ENCODE peak calls at places on chromosomes 5 and 9, in five cellular contexts. O is uterus, P is Peyer's patch, M is upper lobe of left lung, R is prostate gland. D is an unnamed sample. For H3K36me3, the result is how much of the 10 kb centered on the place peaks cover.

GRCh38 chr5:98428806-98429205 is 344.7 kb upstream of the RGMB start:
- DNase-seq in P (no peak), M (peak), R (no peak), O (peak), D (no peak)

GRCh38 chr5:59666709-59667108 is 226.8 kb downstream of the PDE4D start:
- DNase-seq in O (no peak), R (no peak), M (no peak), P (no peak), D (no peak)

GRCh38 chr9:87194471-87194870 is 247.2 kb upstream of the GAS1 start:
- DNase-seq in M (no peak), P (no peak), O (no peak), R (no peak), D (no peak)

GRCh38 chr9:117979914-117980313 is 275.7 kb downstream of the TLR4 start:
- DNase-seq in P (no peak), R (no peak), O (no peak), M (no peak), D (no peak)

GRCh38 chr5:158522001-158522400 is 577.7 kb downstream of the EBF1 start:
- DNase-seq in M (no peak), O (no peak), R (no peak), P (no peak), D (no peak)

GRCh38 chr5:136374003-136374402 is 8.7 kb upstream of the TRPC7 start:
- DNase-seq in P (no peak), O (no peak), M (no peak), R (no peak), D (no peak)

GRCh38 chr9:128072144-128073021 is 4.4 kb downstream of the SLC25A25 start:
- DNase-seq in P (no peak), R (peak), O (peak), M (peak), D (peak)

GRCh38 chr9:88045686-88046085 is 71.4 kb upstream of the CDK20 start:
- DNase-seq in O (no peak), M (no peak), R (no peak), P (no peak), D (no peak)

GRCh38 chr5:173296737-173297676 is 31.2 kb downstream of the STC2 start:
- DNase-seq in M (no peak), R (no peak), P (no peak), O (no peak), D (no peak)

GRCh38 chr9:83471223-83471622 is 67.0 kb downstream of the FRMD3 start:
- DNase-seq in O (no peak), P (no peak), M (no peak), R (no peak), D (no peak)

GRCh38 chr9:83472764-83473163 is 65.4 kb downstream of the FRMD3 start:
- DNase-seq in R (no peak), P (no peak), M (peak), O (no peak), D (no peak)

GRCh38 chr9:83466877-83467276 is 71.3 kb downstream of the FRMD3 start:
- DNase-seq in M (no peak), O (no peak), P (no peak), R (no peak), D (no peak)

GRCh38 chr9:83472221-83472665 is 66.0 kb downstream of the FRMD3 start:
- DNase-seq in M (no peak), O (no peak), P (peak), R (no peak), D (no peak)

GRCh38 chr9:83469722-83470121 is 68.5 kb downstream of the FRMD3 start:
- DNase-seq in O (no peak), P (no peak), R (no peak), M (no peak), D (no peak)
- TF ChIP-seq CTCF in O (no peak), P (no peak), R (no peak), M (no peak), D (no peak)

DNA sequence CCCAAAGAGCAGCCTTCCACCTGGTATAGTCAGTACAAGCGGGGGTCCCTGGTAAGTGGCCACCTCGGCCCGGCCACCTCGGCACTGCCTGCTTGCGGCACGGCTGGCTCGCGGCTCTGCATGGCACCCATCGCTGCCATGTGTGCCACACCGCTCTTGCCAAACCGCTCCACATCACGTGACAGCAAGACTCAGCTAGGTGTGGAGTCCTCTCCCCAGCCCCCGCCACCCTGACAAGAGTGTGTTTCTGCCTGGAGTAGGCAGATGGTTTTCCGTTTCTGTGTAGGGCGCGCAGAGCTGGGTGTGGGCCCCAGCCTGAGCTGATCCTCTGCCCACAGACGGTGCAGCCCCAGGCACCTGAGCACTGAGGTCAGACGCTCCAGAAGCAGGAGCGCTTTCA is 50.5 kb upstream of the FCN2 start:
- DNase-seq in M (no peak), R (no peak), O (no peak), P (no peak), D (no peak)
- H3K36me3 ChIP-seq in M (under half), R (under half), O (under half), P (under half), D (under half)

DNA sequence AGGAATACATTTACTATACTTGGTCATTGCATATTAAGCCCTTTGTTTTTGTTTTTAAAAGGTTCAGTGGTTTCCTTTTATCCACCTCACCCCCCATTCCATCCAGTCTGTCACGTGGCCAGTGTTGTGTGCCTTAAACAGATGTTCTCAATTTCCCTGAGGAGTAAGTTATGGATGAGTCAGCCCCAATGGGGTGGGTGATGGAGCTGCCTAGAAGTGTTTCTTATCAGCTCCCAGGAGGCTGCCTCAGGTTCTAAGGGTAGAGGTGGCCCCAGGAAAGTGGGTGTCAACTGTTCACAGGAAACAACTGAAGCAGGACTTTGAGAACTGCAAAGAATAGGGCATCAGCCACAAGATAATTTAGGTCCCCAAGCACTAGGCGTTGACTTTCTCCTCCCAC is 41.1 kb downstream of the ACTBL2 start:
- DNase-seq in M (no peak), R (no peak), P (no peak), O (no peak), D (no peak)
- TF ChIP-seq POLR2A in M (no peak), R (no peak), P (no peak), O (no peak), D (no peak)

DNA sequence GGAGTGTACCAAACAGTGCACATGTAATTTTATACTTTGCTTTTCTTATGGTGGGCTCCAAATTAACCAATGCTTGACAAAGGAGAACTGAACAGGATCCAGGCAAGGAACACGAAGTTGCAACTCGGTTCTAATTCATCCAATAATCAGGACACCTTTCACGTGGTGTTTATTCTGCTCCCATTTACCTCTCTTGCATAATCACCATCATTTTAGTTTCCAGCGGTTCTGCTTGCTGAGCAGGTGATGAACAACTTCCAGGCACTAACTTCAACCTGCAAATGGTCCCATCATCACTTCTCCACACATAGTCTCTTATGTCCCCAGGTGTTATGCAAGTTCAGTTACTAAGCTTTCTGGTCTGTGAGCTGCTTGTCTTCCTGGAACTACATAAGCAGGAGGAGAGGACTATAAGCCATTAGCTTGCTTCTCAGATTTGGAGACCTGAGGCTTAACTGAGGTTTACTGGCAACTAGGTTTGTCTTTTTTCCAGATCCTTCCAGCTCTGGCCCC is 326.8 kb upstream of the SLC30A5 start:
- DNase-seq in R (no peak), M (no peak), O (no peak), P (no peak), D (no peak)
- TF ChIP-seq CTCF in R (no peak), M (no peak), O (no peak), P (no peak), D (no peak)

GRCh38 chr9:16519001-16519400 is 351.5 kb downstream of the BNC2 start:
- DNase-seq in M (no peak), R (no peak), P (no peak), O (no peak), D (no peak)

GRCh38 chr9:16526380-16526779 is 344.1 kb downstream of the BNC2 start:
- DNase-seq in R (no peak), P (no peak), M (no peak), O (no peak), D (no peak)

GRCh38 chr9:16524823-16525222 is 345.6 kb downstream of the BNC2 start:
- DNase-seq in P (no peak), R (no peak), M (no peak), O (no peak), D (no peak)

GRCh38 chr9:16521868-16522381 is 348.5 kb downstream of the BNC2 start:
- DNase-seq in P (no peak), M (peak), R (no peak), O (peak), D (no peak)

GRCh38 chr9:16524078-16524477 is 346.4 kb downstream of the BNC2 start:
- DNase-seq in R (no peak), O (no peak), P (no peak), M (no peak), D (no peak)
- H3K36me3 ChIP-seq in R (under half), O (under half), P (under half), M (under half), D (under half)

GRCh38 chr9:129962889-129963703 is 79.9 kb downstream of the FNBP1 start:
- DNase-seq in O (no peak), P (no peak), R (peak), M (peak), D (peak)
- TF ChIP-seq POLR2A in O (peak), P (peak), R (peak), M (no peak), D (peak)